ENCODE peak calls at places on chromosomes 2 and 18, in four cellular contexts. One of them, this sample, is unnamed.

GRCh38 chr2:147511491-147511948 is 333.3 kb upstream of the ACVR2A start:
- DNase-seq in CD4-positive, alpha-beta T cell: no peak
- DNase-seq in fibroblast of mammary gland: peak
- DNase-seq in mesothelial cell of epicardium: no peak
- DNase-seq in this sample: peak

GRCh38 chr18:32422978-32423740 is 47.5 kb downstream of the GAREM1 start:
- DNase-seq in CD4-positive, alpha-beta T cell: no peak
- DNase-seq in fibroblast of mammary gland: no peak
- DNase-seq in mesothelial cell of epicardium: no peak
- DNase-seq in this sample: no peak

GRCh38 chr2:224837558-224837957 is 121.4 kb upstream of the CCDC195 start:
- DNase-seq in CD4-positive, alpha-beta T cell: no peak
- DNase-seq in fibroblast of mammary gland: peak
- DNase-seq in mesothelial cell of epicardium: no peak
- DNase-seq in this sample: no peak

GRCh38 chr2:141341444-141341843 is 789.4 kb downstream of the LRP1B start:
- DNase-seq in CD4-positive, alpha-beta T cell: no peak
- DNase-seq in fibroblast of mammary gland: peak
- DNase-seq in mesothelial cell of epicardium: no peak
- DNase-seq in this sample: no peak

GRCh38 chr18:48949606-48950535 is 894 bp downstream of the SMAD7 start:
- DNase-seq in CD4-positive, alpha-beta T cell: peak
- DNase-seq in fibroblast of mammary gland: no peak
- DNase-seq in mesothelial cell of epicardium: no peak
- DNase-seq in this sample: no peak

GRCh38 chr18:12849548-12849947 is 34.5 kb downstream of the PTPN2 start:
- DNase-seq in CD4-positive, alpha-beta T cell: no peak
- DNase-seq in fibroblast of mammary gland: no peak
- DNase-seq in mesothelial cell of epicardium: no peak
- DNase-seq in this sample: no peak

GRCh38 chr2:200049086-200049485 is 93.7 kb downstream of the MAIP1 start:
- DNase-seq in CD4-positive, alpha-beta T cell: no peak
- DNase-seq in fibroblast of mammary gland: no peak
- DNase-seq in mesothelial cell of epicardium: no peak
- DNase-seq in this sample: no peak

GRCh38 chr18:43034683-43035500 is 80.6 kb downstream of the RIT2 start:
- DNase-seq in CD4-positive, alpha-beta T cell: no peak
- DNase-seq in fibroblast of mammary gland: no peak
- DNase-seq in mesothelial cell of epicardium: no peak
- DNase-seq in this sample: no peak

GRCh38 chr2:185219981-185220380 is 518.6 kb upstream of the FSIP2 start:
- DNase-seq in CD4-positive, alpha-beta T cell: no peak
- DNase-seq in fibroblast of mammary gland: peak
- DNase-seq in mesothelial cell of epicardium: no peak
- DNase-seq in this sample: no peak

GRCh38 chr18:80252136-80252535 is 4.8 kb upstream of the PARD6G start:
- DNase-seq in CD4-positive, alpha-beta T cell: no peak
- DNase-seq in fibroblast of mammary gland: peak
- DNase-seq in mesothelial cell of epicardium: no peak
- DNase-seq in this sample: no peak

GRCh38 chr2:1775511-1776035 is 31.3 kb upstream of the PXDN start:
- DNase-seq in CD4-positive, alpha-beta T cell: no peak
- DNase-seq in fibroblast of mammary gland: no peak
- DNase-seq in mesothelial cell of epicardium: no peak
- DNase-seq in this sample: no peak

GRCh38 chr2:176140130-176140519 is 10.6 kb downstream of the HOXD8 start:
- DNase-seq in CD4-positive, alpha-beta T cell: no peak
- DNase-seq in fibroblast of mammary gland: peak
- DNase-seq in mesothelial cell of epicardium: no peak
- DNase-seq in this sample: no peak

GRCh38 chr2:187593697-187594096 is 39.5 kb upstream of the TFPI start:
- DNase-seq in CD4-positive, alpha-beta T cell: no peak
- DNase-seq in fibroblast of mammary gland: no peak
- DNase-seq in mesothelial cell of epicardium: no peak
- DNase-seq in this sample: no peak

GRCh38 chr2:187593098-187593497 is 38.9 kb upstream of the TFPI start:
- DNase-seq in CD4-positive, alpha-beta T cell: no peak
- DNase-seq in fibroblast of mammary gland: no peak
- DNase-seq in mesothelial cell of epicardium: no peak
- DNase-seq in this sample: no peak

GRCh38 chr2:187590175-187590574 is 35.9 kb upstream of the TFPI start:
- DNase-seq in CD4-positive, alpha-beta T cell: no peak
- DNase-seq in fibroblast of mammary gland: no peak
- DNase-seq in mesothelial cell of epicardium: no peak
- DNase-seq in this sample: no peak

DNA sequence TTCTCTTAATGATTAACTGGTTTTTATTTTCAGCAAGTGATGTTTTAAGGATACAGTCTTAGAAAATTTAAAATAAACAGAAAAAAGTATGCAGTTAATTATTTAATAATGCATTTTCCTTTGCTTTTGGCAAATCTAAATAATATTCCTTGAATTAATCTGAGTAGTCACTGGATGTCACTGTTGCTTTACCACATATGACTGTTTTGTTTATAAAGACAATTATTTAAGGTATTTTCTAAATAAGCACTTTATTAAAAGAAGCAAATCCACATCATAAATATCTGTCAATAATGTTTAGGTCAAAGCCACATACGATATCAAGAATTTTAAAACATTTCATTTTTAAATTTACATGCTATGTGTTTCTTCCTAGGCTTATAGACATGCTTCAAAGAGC is 40.6 kb upstream of the TFPI start:
- DNase-seq in CD4-positive, alpha-beta T cell: no peak
- DNase-seq in fibroblast of mammary gland: no peak
- DNase-seq in mesothelial cell of epicardium: no peak
- DNase-seq in this sample: no peak
- TF ChIP-seq CTCF in CD4-positive, alpha-beta T cell: no peak
- TF ChIP-seq CTCF in fibroblast of mammary gland: no peak
- TF ChIP-seq CTCF in mesothelial cell of epicardium: no peak
- TF ChIP-seq CTCF in this sample: no peak

GRCh38 chr2:19767876-19768275 is 133.9 kb downstream of the TTC32 start:
- DNase-seq in CD4-positive, alpha-beta T cell: no peak
- DNase-seq in fibroblast of mammary gland: no peak
- DNase-seq in mesothelial cell of epicardium: no peak
- DNase-seq in this sample: no peak

GRCh38 chr2:19774788-19775156 is 127.0 kb downstream of the TTC32 start:
- DNase-seq in CD4-positive, alpha-beta T cell: no peak
- DNase-seq in fibroblast of mammary gland: no peak
- DNase-seq in mesothelial cell of epicardium: no peak
- DNase-seq in this sample: no peak

GRCh38 chr2:19772981-19773380 is 128.8 kb downstream of the TTC32 start:
- DNase-seq in CD4-positive, alpha-beta T cell: no peak
- DNase-seq in fibroblast of mammary gland: no peak
- DNase-seq in mesothelial cell of epicardium: no peak
- DNase-seq in this sample: no peak

GRCh38 chr2:19764998-19765397 is 136.8 kb downstream of the TTC32 start:
- DNase-seq in CD4-positive, alpha-beta T cell: no peak
- DNase-seq in fibroblast of mammary gland: no peak
- DNase-seq in mesothelial cell of epicardium: no peak
- DNase-seq in this sample: no peak

DNA sequence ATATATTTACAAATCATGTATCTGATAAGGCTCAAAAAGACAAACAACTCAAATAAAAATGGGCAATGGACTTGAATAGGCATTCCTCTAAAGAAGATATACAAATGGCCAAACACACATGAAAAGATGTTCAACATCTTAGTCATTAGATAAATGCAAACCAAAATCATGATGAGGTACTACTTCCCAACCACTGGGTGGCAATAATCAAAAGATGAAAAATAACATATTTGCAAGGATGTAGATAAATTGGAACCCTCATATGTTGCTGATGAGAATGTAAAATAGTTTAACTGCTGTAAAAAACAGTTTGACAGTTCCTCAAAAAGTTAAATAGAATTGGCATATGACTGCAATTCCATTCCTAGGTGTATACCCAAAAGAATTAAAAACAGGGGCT is 132.3 kb downstream of the TTC32 start:
- DNase-seq in CD4-positive, alpha-beta T cell: no peak
- DNase-seq in fibroblast of mammary gland: peak
- DNase-seq in mesothelial cell of epicardium: no peak
- DNase-seq in this sample: no peak
- TF ChIP-seq CTCF in CD4-positive, alpha-beta T cell: no peak
- TF ChIP-seq CTCF in fibroblast of mammary gland: peak
- TF ChIP-seq CTCF in mesothelial cell of epicardium: peak
- TF ChIP-seq CTCF in this sample: no peak

GRCh38 chr2:61543062-61543461 is 4.9 kb upstream of the XPO1 start:
- DNase-seq in CD4-positive, alpha-beta T cell: no peak
- DNase-seq in fibroblast of mammary gland: no peak
- DNase-seq in mesothelial cell of epicardium: no peak
- DNase-seq in this sample: no peak
- TF ChIP-seq CTCF in CD4-positive, alpha-beta T cell: no peak
- TF ChIP-seq CTCF in fibroblast of mammary gland: no peak
- TF ChIP-seq CTCF in mesothelial cell of epicardium: no peak
- TF ChIP-seq CTCF in this sample: no peak

GRCh38 chr2:177554365-177554764 is 161.8 kb downstream of the AGPS start:
- DNase-seq in CD4-positive, alpha-beta T cell: no peak
- DNase-seq in fibroblast of mammary gland: peak
- DNase-seq in mesothelial cell of epicardium: no peak
- DNase-seq in this sample: no peak
- TF ChIP-seq CTCF in CD4-positive, alpha-beta T cell: no peak
- TF ChIP-seq CTCF in fibroblast of mammary gland: no peak
- TF ChIP-seq CTCF in mesothelial cell of epicardium: no peak
- TF ChIP-seq CTCF in this sample: no peak

This sample was measured in left lung.